ENCODE peak calls at places on chromosomes 2 and 18, in five cellular contexts. P is stomach, M is K562, O is HepG2, V is sigmoid colon. S is an unnamed sample.

GRCh38 chr2:74083750-74084149 is 64.0 kb downstream of the BOLA3 start:
- DNase-seq in V (no peak), O (no peak), M (peak), P (no peak), S (no peak)

GRCh38 chr18:48342125-48342524 is 67.1 kb downstream of the ZBTB7C start:
- DNase-seq in P (no peak), V (no peak), M (no peak), O (no peak), S (no peak)

GRCh38 chr2:200212862-200213425 is 93.5 kb upstream of the SPATS2L start:
- DNase-seq in P (no peak), O (no peak), M (no peak), V (no peak), S (no peak)

GRCh38 chr2:23615216-23616020 is 230.4 kb downstream of the KLHL29 start:
- DNase-seq in O (no peak), P (no peak), V (peak), M (no peak), S (no peak)

GRCh38 chr2:181309576-181309975 is 147.6 kb upstream of the ITGA4 start:
- DNase-seq in M (no peak), V (no peak), O (no peak), P (no peak), S (no peak)

GRCh38 chr18:35481960-35482366 is 15.8 kb downstream of the INO80C start:
- DNase-seq in V (no peak), M (no peak), O (peak), P (no peak), S (no peak)

GRCh38 chr18:9825571-9826073 is 60.2 kb upstream of the TXNDC2 start:
- DNase-seq in P (no peak), M (peak), O (peak), V (no peak), S (no peak)

GRCh38 chr2:241868661-241869081 is 858 bp upstream of the RTP5 start:
- DNase-seq in P (no peak), V (no peak), O (no peak), M (no peak), S (no peak)

GRCh38 chr2:53312721-53313120 is 454.9 kb upstream of the CHAC2 start:
- DNase-seq in P (no peak), M (no peak), O (no peak), V (no peak), S (no peak)

GRCh38 chr2:199814845-199815211 is 36.2 kb downstream of the FTCDNL1 start:
- DNase-seq in M (no peak), P (no peak), O (no peak), V (no peak), S (no peak)

GRCh38 chr18:2302628-2303516 is 268.4 kb downstream of the METTL4 start:
- DNase-seq in M (peak), O (no peak), V (no peak), P (no peak), S (no peak)

GRCh38 chr18:68766433-68766832 is 31.4 kb upstream of the CCDC102B start:
- DNase-seq in M (no peak), O (no peak), V (no peak), P (no peak), S (no peak)

GRCh38 chr18:27762054-27762453 is 414.9 kb downstream of the CDH2 start:
- DNase-seq in V (no peak), P (no peak), O (no peak), M (no peak), S (no peak)

GRCh38 chr2:98463988-98464771 is 19.5 kb downstream of the INPP4A start:
- DNase-seq in M (peak), P (peak), V (peak), O (no peak), S (no peak)

GRCh38 chr2:2662037-2662846 is 331.2 kb upstream of the MYT1L start:
- DNase-seq in O (no peak), V (peak), M (no peak), P (peak), S (no peak)

GRCh38 chr2:159987136-159987535 is 75.3 kb downstream of the PLA2R1 start:
- DNase-seq in O (no peak), V (no peak), P (no peak), M (no peak), S (no peak)

GRCh38 chr2:106095478-106096392 is 98.4 kb downstream of the UXS1 start:
- DNase-seq in V (no peak), O (no peak), M (no peak), P (no peak), S (no peak)

DNA sequence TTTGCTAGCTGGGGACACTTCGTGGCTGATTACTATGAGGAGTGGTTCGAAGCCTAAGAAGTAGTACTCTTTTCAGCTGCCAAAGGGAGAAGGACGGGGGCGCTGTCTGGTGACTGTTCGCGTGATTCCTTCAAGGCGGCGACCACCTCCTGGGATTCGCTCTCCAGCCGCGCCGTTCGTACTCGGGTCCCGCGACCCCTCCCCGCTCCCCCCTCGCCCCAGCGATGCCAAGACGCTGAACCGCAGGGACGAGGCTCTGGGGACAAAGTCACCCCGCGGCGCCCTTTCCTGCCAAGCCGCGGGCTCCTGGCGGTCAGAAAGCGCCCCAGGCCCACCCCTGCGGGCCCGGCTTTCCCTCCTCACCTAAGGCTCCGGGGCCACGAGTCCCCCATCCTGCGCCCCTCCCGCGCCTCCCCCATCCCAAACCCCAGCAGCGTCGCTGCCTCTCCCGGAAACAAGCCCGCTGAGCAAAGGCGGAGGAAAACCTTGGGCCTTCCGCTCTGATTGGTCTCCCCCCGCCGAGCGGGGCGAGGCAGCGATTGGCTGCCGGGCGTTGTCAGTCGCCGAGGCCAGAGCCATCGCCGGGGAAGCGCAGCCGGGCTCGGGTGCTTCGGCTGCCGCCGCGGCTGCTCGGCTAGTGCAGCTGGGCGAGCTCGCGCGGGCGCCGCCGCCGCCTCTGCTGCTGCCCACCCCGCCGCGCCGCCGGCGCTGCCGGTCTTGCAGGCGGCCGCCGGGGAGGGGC is 404.3 kb downstream of the XIRP2 start:
- DNase-seq in O (peak), P (peak), M (peak), V (peak), S (peak)
- TF ChIP-seq POLR2AphosphoS5 in O (no peak), P (no peak), M (no peak), V (peak), S (no peak)

DNA sequence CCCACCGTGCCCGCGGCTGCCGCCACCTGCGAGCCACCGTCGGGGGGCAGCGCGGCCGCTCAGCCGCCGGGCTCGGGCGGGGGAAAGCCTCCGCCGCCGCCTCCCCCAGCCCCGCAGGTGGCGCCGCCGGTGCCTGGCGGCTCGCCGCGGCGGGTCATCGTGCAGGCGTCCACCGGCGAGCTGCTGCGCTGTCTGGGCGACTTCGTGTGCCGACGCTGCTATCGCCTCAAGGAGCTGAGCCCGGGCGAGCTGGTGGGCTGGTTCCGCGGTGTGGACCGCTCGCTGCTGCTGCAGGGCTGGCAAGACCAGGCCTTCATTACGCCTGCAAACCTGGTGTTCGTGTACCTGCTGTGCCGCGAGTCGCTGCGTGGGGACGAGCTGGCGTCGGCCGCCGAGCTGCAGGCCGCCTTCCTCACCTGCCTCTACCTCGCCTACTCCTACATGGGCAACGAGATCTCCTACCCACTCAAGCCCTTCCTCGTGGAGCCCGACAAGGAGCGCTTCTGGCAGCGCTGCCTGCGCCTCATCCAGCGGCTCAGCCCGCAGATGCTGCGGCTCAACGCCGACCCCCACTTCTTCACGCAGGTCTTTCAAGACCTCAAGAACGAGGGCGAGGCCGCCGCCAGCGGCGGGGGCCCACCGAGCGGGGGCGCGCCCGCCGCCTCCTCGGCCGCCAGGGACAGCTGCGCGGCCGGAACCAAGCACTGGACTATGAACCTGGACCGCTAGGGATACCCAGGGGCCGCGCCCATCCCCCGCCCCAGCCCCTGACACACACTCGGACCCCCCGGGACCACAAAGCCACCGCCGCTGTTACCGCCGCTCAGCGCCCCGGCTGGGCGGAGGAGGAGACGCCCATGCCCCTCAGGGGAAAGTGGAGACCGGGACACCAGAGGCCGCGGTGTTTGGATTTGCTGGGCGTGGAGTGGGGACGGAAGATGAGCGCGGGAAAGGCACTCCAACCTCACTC is 1.0 kb downstream of the CDK5R2 start:
- DNase-seq in P (no peak), V (no peak), M (no peak), O (no peak), S (no peak)
- H3K4me3 ChIP-seq in P (peak), V (peak), M (no peak), O (peak), S (peak)

GRCh38 chr2:191930205-191930604 is 83.3 kb upstream of the CAVIN2 start:
- DNase-seq in M (no peak), V (no peak), O (no peak), P (no peak), S (no peak)

GRCh38 chr2:191933307-191934105 is 86.6 kb upstream of the CAVIN2 start:
- DNase-seq in V (no peak), P (no peak), M (no peak), O (no peak), S (no peak)

GRCh38 chr2:191929288-191929687 is 82.4 kb upstream of the CAVIN2 start:
- DNase-seq in M (no peak), O (no peak), V (no peak), P (no peak), S (no peak)

GRCh38 chr2:191931332-191931731 is 84.4 kb upstream of the CAVIN2 start:
- DNase-seq in O (no peak), P (no peak), V (no peak), M (no peak), S (no peak)

DNA sequence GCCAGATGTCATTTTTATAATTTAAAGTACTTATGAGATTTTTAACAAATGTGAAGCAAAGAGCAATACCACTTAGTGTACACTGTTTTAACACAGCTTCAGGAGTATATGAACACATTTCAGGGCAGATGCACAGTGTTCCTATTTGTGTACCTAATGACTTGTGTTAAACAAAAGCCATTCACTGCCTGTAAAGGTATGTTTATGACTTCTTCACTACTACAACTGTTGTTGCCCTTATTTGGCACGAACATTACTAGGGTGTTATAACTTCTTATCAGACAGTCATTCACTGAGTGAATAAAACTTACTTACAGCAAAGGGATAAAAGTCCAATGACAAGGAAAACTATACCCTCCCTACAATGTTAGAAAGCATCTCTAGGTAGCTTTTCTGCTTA is 85.4 kb upstream of the CAVIN2 start:
- DNase-seq in P (no peak), O (no peak), M (no peak), V (no peak), S (no peak)
- TF ChIP-seq EP300 in P (no peak), O (no peak), M (no peak), V (no peak), S (no peak)

GRCh38 chr2:88603146-88603545 is 24.1 kb downstream of the EIF2AK3 start:
- DNase-seq in M (no peak), P (no peak), O (no peak), V (no peak), S (no peak)
- TF ChIP-seq POLR2AphosphoS5 in M (no peak), P (no peak), O (no peak), V (no peak), S (no peak)

GRCh38 chr18:67514901-67515540 is 1.5 kb downstream of the DSEL start:
- DNase-seq in M (no peak), O (no peak), V (no peak), P (no peak), S (no peak)
- H3K4me3 ChIP-seq in M (no peak), O (no peak), V (peak), P (peak), S (peak)